ENCODE peak calls at places on chromosomes 16 and 17, in nine cellular contexts. One of them, this sample, is unnamed. For H3K4me1, the result is how much of the 10 kb centered on the place peaks cover.

GRCh38 chr17:7027335-7027734 is 4.5 kb downstream of the BCL6B start:
- DNase-seq in iPS DF 6.9: no peak
- DNase-seq in MM.1S: no peak
- DNase-seq in thoracic aorta: no peak
- DNase-seq in K562: no peak
- DNase-seq in GM23248: no peak
- DNase-seq in uterus: no peak
- DNase-seq in CD8-positive, alpha-beta memory T cell: no peak
- DNase-seq in sigmoid colon: no peak
- DNase-seq in this sample: peak

GRCh38 chr16:48125888-48126287 is 29.9 kb downstream of the ABCC12 start:
- DNase-seq in iPS DF 6.9: no peak
- DNase-seq in MM.1S: no peak
- DNase-seq in thoracic aorta: no peak
- DNase-seq in K562: no peak
- DNase-seq in GM23248: no peak
- DNase-seq in uterus: no peak
- DNase-seq in CD8-positive, alpha-beta memory T cell: no peak
- DNase-seq in sigmoid colon: no peak
- DNase-seq in this sample: no peak

GRCh38 chr16:56851671-56852400 is 13.2 kb upstream of the SLC12A3 start:
- DNase-seq in iPS DF 6.9: no peak
- DNase-seq in MM.1S: no peak
- DNase-seq in thoracic aorta: no peak
- DNase-seq in K562: no peak
- DNase-seq in GM23248: peak
- DNase-seq in uterus: no peak
- DNase-seq in CD8-positive, alpha-beta memory T cell: no peak
- DNase-seq in sigmoid colon: peak
- DNase-seq in this sample: peak

GRCh38 chr16:31185339-31185738 is 5.4 kb downstream of the FUS start:
- DNase-seq in iPS DF 6.9: no peak
- DNase-seq in MM.1S: no peak
- DNase-seq in thoracic aorta: no peak
- DNase-seq in K562: no peak
- DNase-seq in GM23248: no peak
- DNase-seq in uterus: no peak
- DNase-seq in CD8-positive, alpha-beta memory T cell: no peak
- DNase-seq in sigmoid colon: no peak
- DNase-seq in this sample: no peak

GRCh38 chr16:84360170-84360569 is 8.2 kb upstream of the ATP2C2 start:
- DNase-seq in iPS DF 6.9: no peak
- DNase-seq in MM.1S: no peak
- DNase-seq in thoracic aorta: no peak
- DNase-seq in K562: no peak
- DNase-seq in GM23248: no peak
- DNase-seq in uterus: no peak
- DNase-seq in CD8-positive, alpha-beta memory T cell: no peak
- DNase-seq in sigmoid colon: no peak
- DNase-seq in this sample: no peak

GRCh38 chr17:33521784-33522183 is 228.7 kb upstream of the ASIC2 start:
- DNase-seq in iPS DF 6.9: no peak
- DNase-seq in MM.1S: no peak
- DNase-seq in thoracic aorta: no peak
- DNase-seq in K562: peak
- DNase-seq in GM23248: peak
- DNase-seq in uterus: no peak
- DNase-seq in CD8-positive, alpha-beta memory T cell: no peak
- DNase-seq in sigmoid colon: no peak
- DNase-seq in this sample: peak

GRCh38 chr17:61570118-61570517 is 20.9 kb downstream of the NACA2 start:
- DNase-seq in iPS DF 6.9: no peak
- DNase-seq in MM.1S: no peak
- DNase-seq in thoracic aorta: no peak
- DNase-seq in K562: no peak
- DNase-seq in GM23248: no peak
- DNase-seq in uterus: no peak
- DNase-seq in CD8-positive, alpha-beta memory T cell: no peak
- DNase-seq in sigmoid colon: no peak
- DNase-seq in this sample: no peak

GRCh38 chr16:75070055-75070841 is 46.3 kb downstream of the LDHD start:
- DNase-seq in iPS DF 6.9: no peak
- DNase-seq in MM.1S: no peak
- DNase-seq in thoracic aorta: no peak
- DNase-seq in K562: peak
- DNase-seq in GM23248: no peak
- DNase-seq in uterus: peak
- DNase-seq in CD8-positive, alpha-beta memory T cell: no peak
- DNase-seq in sigmoid colon: peak
- DNase-seq in this sample: no peak

GRCh38 chr16:2979669-2980226 is 498 bp downstream of the PKMYT1 start:
- DNase-seq in iPS DF 6.9: no peak
- DNase-seq in MM.1S: no peak
- DNase-seq in thoracic aorta: no peak
- DNase-seq in K562: peak
- DNase-seq in GM23248: peak
- DNase-seq in uterus: no peak
- DNase-seq in CD8-positive, alpha-beta memory T cell: no peak
- DNase-seq in sigmoid colon: no peak
- DNase-seq in this sample: peak

GRCh38 chr16:8678068-8678927 is 3.9 kb downstream of the ABAT start:
- DNase-seq in iPS DF 6.9: no peak
- DNase-seq in MM.1S: no peak
- DNase-seq in thoracic aorta: no peak
- DNase-seq in K562: no peak
- DNase-seq in GM23248: peak
- DNase-seq in uterus: no peak
- DNase-seq in CD8-positive, alpha-beta memory T cell: no peak
- DNase-seq in sigmoid colon: no peak
- DNase-seq in this sample: no peak

GRCh38 chr17:82440991-82441627 is 9.4 kb downstream of the CYBC1 start:
- DNase-seq in iPS DF 6.9: no peak
- DNase-seq in MM.1S: no peak
- DNase-seq in thoracic aorta: no peak
- DNase-seq in K562: no peak
- DNase-seq in GM23248: peak
- DNase-seq in uterus: no peak
- DNase-seq in CD8-positive, alpha-beta memory T cell: no peak
- DNase-seq in sigmoid colon: peak
- DNase-seq in this sample: no peak

GRCh38 chr17:66918896-66919295 is 45.6 kb upstream of the CACNG4 start:
- DNase-seq in iPS DF 6.9: no peak
- DNase-seq in MM.1S: no peak
- DNase-seq in thoracic aorta: no peak
- DNase-seq in K562: no peak
- DNase-seq in GM23248: no peak
- DNase-seq in uterus: no peak
- DNase-seq in CD8-positive, alpha-beta memory T cell: no peak
- DNase-seq in sigmoid colon: no peak
- DNase-seq in this sample: no peak

GRCh38 chr16:57713596-57713995 is 19.0 kb downstream of the DRC7 start:
- DNase-seq in iPS DF 6.9: no peak
- DNase-seq in MM.1S: no peak
- DNase-seq in thoracic aorta: no peak
- DNase-seq in K562: no peak
- DNase-seq in GM23248: no peak
- DNase-seq in uterus: no peak
- DNase-seq in CD8-positive, alpha-beta memory T cell: no peak
- DNase-seq in sigmoid colon: no peak
- DNase-seq in this sample: no peak

DNA sequence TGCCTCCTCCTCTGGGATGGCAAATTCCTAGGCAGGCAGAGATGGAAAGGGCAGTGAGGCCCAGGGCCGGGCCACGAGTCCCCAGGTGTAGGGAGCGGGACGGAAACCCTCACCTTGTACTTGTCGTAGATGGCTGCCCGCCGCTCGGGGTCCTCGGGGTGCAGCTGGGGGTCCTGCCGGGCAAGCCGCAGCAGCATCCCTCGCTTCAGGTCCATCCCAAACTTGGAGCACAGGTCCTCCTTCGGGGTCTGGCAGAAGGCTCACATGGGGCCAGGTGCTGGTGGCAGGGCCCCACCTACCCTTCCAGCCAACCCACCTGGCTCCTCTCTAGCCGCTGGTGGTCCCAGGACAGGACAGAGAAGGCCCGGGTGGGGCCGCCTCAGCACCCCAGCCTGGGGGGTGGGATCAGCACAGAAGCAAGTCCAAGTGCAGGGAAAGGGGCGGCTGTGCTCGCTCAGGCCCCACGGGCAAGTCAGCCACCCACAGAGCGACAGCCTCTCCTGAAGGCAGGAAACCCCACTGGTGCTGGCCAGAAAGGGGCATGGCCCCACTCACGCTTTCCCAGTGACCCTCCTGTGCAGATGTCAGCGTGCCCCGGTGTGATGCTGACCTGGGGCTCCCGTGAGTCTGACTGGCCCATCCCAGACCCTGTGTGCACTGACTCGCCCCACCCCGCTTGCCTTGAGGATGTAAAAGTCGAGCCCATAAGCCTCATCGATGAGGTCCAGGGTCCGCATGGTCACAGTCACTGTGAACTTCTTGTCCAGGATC is 1.8 kb downstream of the MRPL28 start:
- DNase-seq in iPS DF 6.9: no peak
- DNase-seq in MM.1S: no peak
- DNase-seq in thoracic aorta: no peak
- DNase-seq in K562: no peak
- DNase-seq in GM23248: no peak
- DNase-seq in uterus: no peak
- DNase-seq in CD8-positive, alpha-beta memory T cell: no peak
- DNase-seq in sigmoid colon: peak
- DNase-seq in this sample: no peak
- H3K4me3 ChIP-seq in iPS DF 6.9: no peak
- H3K4me3 ChIP-seq in MM.1S: no peak
- H3K4me3 ChIP-seq in thoracic aorta: no peak
- H3K4me3 ChIP-seq in K562: no peak
- H3K4me3 ChIP-seq in GM23248: no peak
- H3K4me3 ChIP-seq in uterus: no peak
- H3K4me3 ChIP-seq in CD8-positive, alpha-beta memory T cell: no peak
- H3K4me3 ChIP-seq in sigmoid colon: no peak
- H3K4me3 ChIP-seq in this sample: no peak

DNA sequence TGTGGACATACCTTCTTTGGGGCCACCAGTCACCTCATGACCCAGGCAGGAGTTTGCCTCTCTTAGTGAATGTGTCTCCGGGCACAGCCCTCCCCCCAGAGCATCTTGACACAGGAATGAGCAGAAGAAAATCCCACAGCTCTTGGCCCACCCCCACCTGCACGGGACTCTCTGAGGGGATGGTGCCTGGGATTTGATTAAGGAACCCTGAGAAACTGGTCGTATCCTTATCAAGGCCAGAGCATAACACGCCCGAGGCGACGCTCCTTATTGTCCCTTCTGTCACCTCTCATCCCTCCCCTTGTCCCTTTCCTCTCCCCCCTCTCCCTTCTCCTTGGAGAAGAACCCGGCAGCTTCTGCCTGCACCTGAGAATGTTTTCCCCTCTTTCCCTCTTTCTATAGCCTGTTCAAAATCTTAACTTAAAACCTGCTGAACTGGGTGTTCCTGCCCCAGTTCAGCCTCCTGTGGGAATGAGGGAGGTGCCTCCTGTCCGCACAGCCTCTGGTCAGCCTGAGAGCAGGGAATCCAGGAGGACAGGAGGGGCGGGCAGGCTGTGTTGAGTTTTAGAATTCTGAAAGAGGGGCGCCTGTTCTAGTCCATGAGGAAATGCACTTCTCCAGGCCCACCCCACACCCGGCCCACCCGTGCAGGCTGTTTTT is 140.7 kb upstream of the PLCG2 start:
- DNase-seq in iPS DF 6.9: no peak
- DNase-seq in MM.1S: no peak
- DNase-seq in thoracic aorta: no peak
- DNase-seq in K562: peak
- DNase-seq in GM23248: no peak
- DNase-seq in uterus: no peak
- DNase-seq in CD8-positive, alpha-beta memory T cell: no peak
- DNase-seq in sigmoid colon: no peak
- DNase-seq in this sample: no peak
- H3K27ac ChIP-seq in iPS DF 6.9: no peak
- H3K27ac ChIP-seq in MM.1S: no peak
- H3K27ac ChIP-seq in thoracic aorta: no peak
- H3K27ac ChIP-seq in K562: peak
- H3K27ac ChIP-seq in GM23248: no peak
- H3K27ac ChIP-seq in uterus: no peak
- H3K27ac ChIP-seq in CD8-positive, alpha-beta memory T cell: no peak
- H3K27ac ChIP-seq in sigmoid colon: no peak
- H3K27ac ChIP-seq in this sample: no peak

DNA sequence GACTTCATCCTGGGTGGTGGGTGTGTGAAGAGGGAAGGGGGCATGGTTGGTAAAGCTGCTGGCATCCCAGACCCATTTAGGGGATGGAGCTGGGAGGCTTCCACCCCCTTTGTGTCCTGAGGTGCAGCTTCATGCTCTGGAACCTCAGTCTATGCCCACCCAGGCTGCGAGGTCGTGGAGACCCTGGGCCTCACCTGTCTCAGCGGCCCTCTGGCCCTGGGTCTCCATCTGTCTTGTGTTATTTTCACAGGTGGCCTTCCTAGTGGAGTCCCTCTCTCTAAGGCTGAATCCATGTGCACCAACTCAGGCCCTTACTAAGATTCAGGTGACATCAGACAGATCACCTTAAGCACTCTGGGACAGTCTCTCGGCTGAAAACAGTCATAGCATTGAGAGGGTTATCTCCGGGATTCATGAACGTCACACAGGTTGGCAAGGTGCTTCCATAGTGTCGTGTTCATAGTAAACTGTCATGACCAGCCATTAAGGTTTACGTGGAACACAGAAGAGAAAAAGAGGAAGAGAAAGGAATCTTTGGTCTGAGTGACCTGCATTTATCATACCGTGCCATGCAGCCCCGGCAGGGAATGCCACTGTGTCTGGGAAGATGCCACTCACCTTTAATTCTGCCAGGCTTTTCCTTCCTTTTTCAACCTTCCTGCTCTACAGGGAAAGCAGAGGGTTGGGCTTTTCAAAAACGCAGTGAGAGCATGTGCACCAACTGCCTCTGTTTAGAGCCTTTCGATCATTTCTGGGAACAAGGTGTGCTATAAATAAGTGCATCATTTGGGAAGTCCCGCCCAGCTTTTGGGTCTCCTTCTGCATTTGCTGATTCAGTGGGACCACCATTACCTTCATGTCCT is 4.5 kb upstream of the FOXL1 start:
- DNase-seq in iPS DF 6.9: no peak
- DNase-seq in MM.1S: no peak
- DNase-seq in thoracic aorta: no peak
- DNase-seq in K562: no peak
- DNase-seq in GM23248: no peak
- DNase-seq in uterus: no peak
- DNase-seq in CD8-positive, alpha-beta memory T cell: no peak
- DNase-seq in sigmoid colon: no peak
- DNase-seq in this sample: peak
- H3K4me1 ChIP-seq in iPS DF 6.9: under half
- H3K4me1 ChIP-seq in MM.1S: under half
- H3K4me1 ChIP-seq in thoracic aorta: under half
- H3K4me1 ChIP-seq in K562: under half
- H3K4me1 ChIP-seq in GM23248: under half
- H3K4me1 ChIP-seq in uterus: under half
- H3K4me1 ChIP-seq in CD8-positive, alpha-beta memory T cell: under half
- H3K4me1 ChIP-seq in sigmoid colon: under half
- H3K4me1 ChIP-seq in this sample: under half

DNA sequence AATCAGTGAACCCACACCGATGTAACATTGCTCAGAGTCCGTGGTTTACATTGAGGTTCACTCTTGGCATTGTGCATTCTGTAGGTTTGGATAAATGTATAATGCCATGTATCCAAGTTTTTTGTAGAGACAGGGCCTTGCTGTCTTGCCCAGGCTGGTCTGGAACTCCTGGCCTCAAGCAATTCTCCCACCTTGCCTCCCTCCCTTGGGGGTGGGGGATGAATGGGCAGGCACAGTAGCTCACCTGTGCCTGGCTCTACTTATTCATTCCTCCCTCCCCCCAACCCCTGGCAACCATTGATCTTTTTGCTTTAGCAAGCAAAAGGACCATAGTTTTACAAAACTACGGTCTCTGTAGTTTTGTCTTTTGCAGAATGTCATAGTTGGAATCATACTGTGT is 181.4 kb downstream of the SPECC1 start:
- DNase-seq in iPS DF 6.9: no peak
- DNase-seq in MM.1S: no peak
- DNase-seq in thoracic aorta: no peak
- DNase-seq in K562: no peak
- DNase-seq in GM23248: no peak
- DNase-seq in uterus: no peak
- DNase-seq in CD8-positive, alpha-beta memory T cell: no peak
- DNase-seq in sigmoid colon: no peak
- DNase-seq in this sample: peak
- H3K4me3 ChIP-seq in iPS DF 6.9: no peak
- H3K4me3 ChIP-seq in MM.1S: no peak
- H3K4me3 ChIP-seq in thoracic aorta: no peak
- H3K4me3 ChIP-seq in K562: no peak
- H3K4me3 ChIP-seq in GM23248: no peak
- H3K4me3 ChIP-seq in uterus: no peak
- H3K4me3 ChIP-seq in CD8-positive, alpha-beta memory T cell: no peak
- H3K4me3 ChIP-seq in sigmoid colon: no peak
- H3K4me3 ChIP-seq in this sample: no peak

This sample was measured in endodermal cell.